ENCODE peak calls at places on chromosomes 13 and 19, in ten cellular contexts. Y is NCI-H774; H is stimulated activated CD4-positive, alpha-beta T cell treated with anti-CD3 and anti-CD28 coated beads, Interleukin-1b, Interleukin-23, amount 100 ng/mL, for 1 hour; C is psoas muscle; U is naive B cell; T is left ventricle myocardium inferior; R is HT1080; I is stimulated activated CD8-positive, alpha-beta memory T cell treated with anti-CD3 and anti-CD28 coated beads, Interleukin-2, amount 100 ng/mL, for 1 hour; B is H9; O is fibroblast of the aortic adventitia. K is an unnamed sample.

GRCh38 chr13:28452755-28453154 is 42.2 kb downstream of the FLT1 start:
- DNase-seq in Y (no peak), H (no peak), C (no peak), U (no peak), T (no peak), R (no peak), I (no peak), B (no peak), O (no peak), K (no peak)

GRCh38 chr13:98576215-98576945 is 527 bp downstream of the STK24 start:
- DNase-seq in Y (peak), H (no peak), C (peak), U (peak), T (peak), R (no peak), I (peak), B (no peak), O (no peak), K (no peak)

GRCh38 chr19:5434970-5435641 is 20.1 kb upstream of the ZNRF4 start:
- DNase-seq in Y (no peak), H (no peak), C (no peak), U (no peak), T (no peak), R (peak), I (no peak), B (no peak), O (peak), K (no peak)

GRCh38 chr13:28320884-28321574 is 173.9 kb downstream of the FLT1 start:
- DNase-seq in Y (no peak), H (no peak), C (no peak), U (no peak), T (no peak), R (no peak), I (no peak), B (no peak), O (no peak), K (no peak)

GRCh38 chr13:34246511-34246910 is 428.6 kb downstream of the RFC3 start:
- DNase-seq in Y (no peak), H (no peak), C (no peak), U (no peak), T (no peak), R (peak), I (no peak), B (no peak), O (no peak), K (no peak)

GRCh38 chr13:48412881-48413351 is at the start of gene LPAR6:
- DNase-seq in Y (no peak), H (no peak), C (peak), U (peak), T (no peak), R (no peak), I (no peak), B (peak), O (peak), K (peak)

GRCh38 chr19:23867895-23868294 is 46.8 kb upstream of the ZNF726 start:
- DNase-seq in Y (no peak), H (no peak), C (no peak), U (no peak), T (no peak), R (peak), I (no peak), B (no peak), O (no peak), K (no peak)

GRCh38 chr13:43113603-43114002 is 90.2 kb downstream of the DNAJC15 start:
- DNase-seq in Y (no peak), H (no peak), C (no peak), U (no peak), T (no peak), R (no peak), I (no peak), B (no peak), O (no peak), K (no peak)

GRCh38 chr19:3080281-3080680 is 13.9 kb upstream of the GNA11 start:
- DNase-seq in Y (no peak), H (no peak), C (no peak), U (no peak), T (no peak), R (no peak), I (no peak), B (no peak), O (peak), K (no peak)